ENCODE peak calls at places on chromosomes 2 and 18, in eight cellular contexts. One of them, this sample, is unnamed.

GRCh38 chr2:121273116-121273515 is 11.9 kb downstream of the TFCP2L1 start:
- DNase-seq in uterus: no peak
- DNase-seq in transverse colon: peak
- DNase-seq in cardiac muscle cell: no peak
- DNase-seq in psoas muscle: no peak
- DNase-seq in neural progenitor cell: no peak
- DNase-seq in GM12865: no peak
- DNase-seq in spleen: no peak
- DNase-seq in this sample: no peak

GRCh38 chr2:196279496-196279895 is 108.1 kb upstream of the STK17B start:
- DNase-seq in cardiac muscle cell: no peak
- DNase-seq in psoas muscle: no peak
- DNase-seq in neural progenitor cell: no peak
- DNase-seq in uterus: no peak
- DNase-seq in transverse colon: no peak
- DNase-seq in GM12865: no peak
- DNase-seq in spleen: no peak
- DNase-seq in this sample: no peak

GRCh38 chr2:73897240-73897583 is 4.4 kb downstream of the ACTG2 start:
- DNase-seq in uterus: no peak
- DNase-seq in transverse colon: no peak
- DNase-seq in neural progenitor cell: peak
- DNase-seq in spleen: no peak
- DNase-seq in psoas muscle: no peak
- DNase-seq in cardiac muscle cell: no peak
- DNase-seq in GM12865: no peak
- DNase-seq in this sample: no peak

GRCh38 chr2:199830531-199830930 is 20.5 kb downstream of the FTCDNL1 start:
- DNase-seq in uterus: no peak
- DNase-seq in neural progenitor cell: no peak
- DNase-seq in GM12865: no peak
- DNase-seq in spleen: no peak
- DNase-seq in transverse colon: no peak
- DNase-seq in psoas muscle: no peak
- DNase-seq in cardiac muscle cell: no peak
- DNase-seq in this sample: no peak

GRCh38 chr2:215611609-215612386 is 175.9 kb upstream of the FN1 start:
- DNase-seq in psoas muscle: no peak
- DNase-seq in GM12865: peak
- DNase-seq in transverse colon: no peak
- DNase-seq in uterus: no peak
- DNase-seq in spleen: no peak
- DNase-seq in cardiac muscle cell: no peak
- DNase-seq in neural progenitor cell: no peak
- DNase-seq in this sample: no peak

GRCh38 chr2:208373460-208374089 is 33.0 kb upstream of the PTH2R start:
- DNase-seq in GM12865: peak
- DNase-seq in cardiac muscle cell: peak
- DNase-seq in spleen: no peak
- DNase-seq in psoas muscle: no peak
- DNase-seq in transverse colon: no peak
- DNase-seq in uterus: peak
- DNase-seq in neural progenitor cell: peak
- DNase-seq in this sample: no peak

GRCh38 chr2:147026664-147027278 is 818.1 kb upstream of the ACVR2A start:
- DNase-seq in spleen: no peak
- DNase-seq in psoas muscle: no peak
- DNase-seq in uterus: no peak
- DNase-seq in GM12865: no peak
- DNase-seq in cardiac muscle cell: peak
- DNase-seq in neural progenitor cell: no peak
- DNase-seq in transverse colon: no peak
- DNase-seq in this sample: no peak

GRCh38 chr2:128308284-128308731 is 10.4 kb downstream of the HS6ST1 start:
- DNase-seq in GM12865: no peak
- DNase-seq in cardiac muscle cell: no peak
- DNase-seq in spleen: peak
- DNase-seq in uterus: peak
- DNase-seq in transverse colon: no peak
- DNase-seq in neural progenitor cell: no peak
- DNase-seq in psoas muscle: peak
- DNase-seq in this sample: no peak

GRCh38 chr2:185404578-185404977 is 334.0 kb upstream of the FSIP2 start:
- DNase-seq in spleen: no peak
- DNase-seq in uterus: no peak
- DNase-seq in GM12865: no peak
- DNase-seq in cardiac muscle cell: no peak
- DNase-seq in transverse colon: no peak
- DNase-seq in neural progenitor cell: no peak
- DNase-seq in psoas muscle: no peak
- DNase-seq in this sample: no peak

GRCh38 chr2:18473241-18473841 is 87.1 kb downstream of the RDH14 start:
- DNase-seq in spleen: no peak
- DNase-seq in uterus: peak
- DNase-seq in psoas muscle: peak
- DNase-seq in transverse colon: no peak
- DNase-seq in GM12865: no peak
- DNase-seq in cardiac muscle cell: peak
- DNase-seq in neural progenitor cell: no peak
- DNase-seq in this sample: no peak

GRCh38 chr2:56981554-56981953 is 797.8 kb downstream of the CCDC85A start:
- DNase-seq in spleen: no peak
- DNase-seq in neural progenitor cell: no peak
- DNase-seq in cardiac muscle cell: no peak
- DNase-seq in transverse colon: no peak
- DNase-seq in GM12865: no peak
- DNase-seq in psoas muscle: no peak
- DNase-seq in uterus: no peak
- DNase-seq in this sample: no peak

GRCh38 chr2:40274284-40274683 is 177.6 kb downstream of the SLC8A1 start:
- DNase-seq in GM12865: no peak
- DNase-seq in neural progenitor cell: no peak
- DNase-seq in cardiac muscle cell: no peak
- DNase-seq in psoas muscle: no peak
- DNase-seq in uterus: no peak
- DNase-seq in spleen: no peak
- DNase-seq in transverse colon: no peak
- DNase-seq in this sample: no peak

GRCh38 chr2:27083410-27084296 is 2.9 kb upstream of the KHK start:
- DNase-seq in cardiac muscle cell: peak
- DNase-seq in psoas muscle: no peak
- DNase-seq in spleen: peak
- DNase-seq in neural progenitor cell: no peak
- DNase-seq in transverse colon: no peak
- DNase-seq in GM12865: no peak
- DNase-seq in uterus: peak
- DNase-seq in this sample: no peak

GRCh38 chr2:227180286-227180685 is 15.9 kb downstream of the COL4A3 start:
- DNase-seq in uterus: no peak
- DNase-seq in spleen: no peak
- DNase-seq in transverse colon: no peak
- DNase-seq in cardiac muscle cell: no peak
- DNase-seq in GM12865: no peak
- DNase-seq in neural progenitor cell: no peak
- DNase-seq in psoas muscle: peak
- DNase-seq in this sample: no peak

GRCh38 chr2:231600619-231601355 is 8.1 kb downstream of the TEX44 start:
- DNase-seq in neural progenitor cell: no peak
- DNase-seq in transverse colon: no peak
- DNase-seq in psoas muscle: no peak
- DNase-seq in spleen: no peak
- DNase-seq in uterus: no peak
- DNase-seq in GM12865: no peak
- DNase-seq in cardiac muscle cell: no peak
- DNase-seq in this sample: no peak
- TF ChIP-seq CTCF in neural progenitor cell: no peak
- TF ChIP-seq CTCF in transverse colon: no peak
- TF ChIP-seq CTCF in psoas muscle: no peak
- TF ChIP-seq CTCF in spleen: no peak
- TF ChIP-seq CTCF in uterus: no peak
- TF ChIP-seq CTCF in GM12865: no peak
- TF ChIP-seq CTCF in cardiac muscle cell: no peak
- TF ChIP-seq CTCF in this sample: peak

GRCh38 chr2:163662141-163662780 is 73.5 kb downstream of the FIGN start:
- DNase-seq in GM12865: no peak
- DNase-seq in transverse colon: no peak
- DNase-seq in psoas muscle: no peak
- DNase-seq in spleen: no peak
- DNase-seq in cardiac muscle cell: peak
- DNase-seq in uterus: no peak
- DNase-seq in neural progenitor cell: no peak
- DNase-seq in this sample: no peak

GRCh38 chr2:163665051-163665450 is 70.8 kb downstream of the FIGN start:
- DNase-seq in cardiac muscle cell: no peak
- DNase-seq in GM12865: no peak
- DNase-seq in psoas muscle: no peak
- DNase-seq in uterus: no peak
- DNase-seq in spleen: no peak
- DNase-seq in neural progenitor cell: peak
- DNase-seq in transverse colon: no peak
- DNase-seq in this sample: no peak

GRCh38 chr2:163667064-163667887 is 68.5 kb downstream of the FIGN start:
- DNase-seq in spleen: no peak
- DNase-seq in GM12865: no peak
- DNase-seq in psoas muscle: no peak
- DNase-seq in neural progenitor cell: no peak
- DNase-seq in transverse colon: no peak
- DNase-seq in cardiac muscle cell: peak
- DNase-seq in uterus: no peak
- DNase-seq in this sample: no peak

GRCh38 chr2:163664610-163665009 is 71.2 kb downstream of the FIGN start:
- DNase-seq in GM12865: no peak
- DNase-seq in transverse colon: no peak
- DNase-seq in psoas muscle: no peak
- DNase-seq in uterus: no peak
- DNase-seq in cardiac muscle cell: peak
- DNase-seq in spleen: no peak
- DNase-seq in neural progenitor cell: no peak
- DNase-seq in this sample: no peak

DNA sequence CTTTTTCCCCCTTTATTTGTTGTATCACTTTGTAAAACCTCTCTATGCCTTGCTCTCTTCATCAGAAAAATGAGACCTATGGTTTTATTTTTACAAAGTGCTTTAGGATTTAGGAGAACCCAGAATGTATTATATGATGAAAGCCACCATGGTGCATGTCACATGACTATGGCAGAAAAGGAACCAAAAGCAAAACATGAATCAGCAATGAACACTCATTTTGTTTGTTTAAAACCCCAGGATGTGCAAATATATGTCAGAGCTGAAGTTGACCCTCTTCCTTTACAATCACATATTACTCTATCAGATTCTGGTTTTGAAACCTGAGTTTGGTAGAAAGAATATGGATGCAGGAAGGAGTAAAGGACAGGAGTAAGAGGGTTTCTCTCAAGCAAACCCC is 70.0 kb downstream of the FIGN start:
- DNase-seq in spleen: no peak
- DNase-seq in neural progenitor cell: no peak
- DNase-seq in GM12865: no peak
- DNase-seq in cardiac muscle cell: no peak
- DNase-seq in psoas muscle: no peak
- DNase-seq in transverse colon: no peak
- DNase-seq in uterus: no peak
- DNase-seq in this sample: no peak
- H3K4me3 ChIP-seq in spleen: no peak
- H3K4me3 ChIP-seq in neural progenitor cell: no peak
- H3K4me3 ChIP-seq in GM12865: no peak
- H3K4me3 ChIP-seq in cardiac muscle cell: no peak
- H3K4me3 ChIP-seq in psoas muscle: no peak
- H3K4me3 ChIP-seq in transverse colon: no peak
- H3K4me3 ChIP-seq in uterus: no peak
- H3K4me3 ChIP-seq in this sample: no peak

DNA sequence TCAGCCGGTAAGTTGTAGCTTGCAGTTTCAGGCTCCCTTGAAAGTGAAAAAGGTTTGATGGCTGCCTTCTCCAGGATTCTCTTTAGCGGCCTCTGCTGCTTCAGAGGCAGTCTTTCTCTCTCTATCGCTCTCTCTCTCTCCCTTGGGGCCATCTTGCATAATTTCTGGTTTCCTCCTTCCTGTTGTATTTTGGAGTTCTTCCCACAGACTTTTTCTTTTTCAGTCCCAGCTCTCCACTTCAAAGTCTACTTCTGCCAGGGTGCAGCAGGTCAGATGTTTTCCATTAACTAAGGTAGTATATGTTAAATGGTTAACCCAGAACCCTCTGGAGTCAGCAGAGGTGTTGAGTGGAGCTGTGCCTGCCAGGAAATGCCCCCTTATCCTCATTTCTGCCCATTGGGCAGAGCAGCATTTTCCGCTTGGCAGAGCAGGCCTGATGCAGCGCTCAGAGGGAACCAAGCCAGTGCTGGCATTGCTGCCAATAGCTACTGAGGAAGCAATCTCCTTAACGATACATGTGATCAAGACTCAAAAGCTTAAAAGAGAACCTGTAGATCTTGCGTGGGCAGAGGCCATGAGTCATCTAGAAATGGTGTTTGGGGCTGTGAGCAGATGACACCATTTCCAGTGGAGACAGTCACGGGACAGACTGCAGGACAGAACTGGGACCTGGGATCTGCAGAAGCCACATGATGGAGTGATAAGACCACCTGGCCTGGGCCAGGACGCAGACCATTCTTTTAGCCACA is 20.8 kb downstream of the DBI start:
- DNase-seq in GM12865: peak
- DNase-seq in neural progenitor cell: no peak
- DNase-seq in cardiac muscle cell: peak
- DNase-seq in spleen: no peak
- DNase-seq in transverse colon: peak
- DNase-seq in psoas muscle: peak
- DNase-seq in uterus: peak
- DNase-seq in this sample: no peak
- TF ChIP-seq CTCF in GM12865: peak
- TF ChIP-seq CTCF in neural progenitor cell: no peak
- TF ChIP-seq CTCF in cardiac muscle cell: peak
- TF ChIP-seq CTCF in spleen: no peak
- TF ChIP-seq CTCF in transverse colon: no peak
- TF ChIP-seq CTCF in psoas muscle: no peak
- TF ChIP-seq CTCF in uterus: no peak
- TF ChIP-seq CTCF in this sample: peak

DNA sequence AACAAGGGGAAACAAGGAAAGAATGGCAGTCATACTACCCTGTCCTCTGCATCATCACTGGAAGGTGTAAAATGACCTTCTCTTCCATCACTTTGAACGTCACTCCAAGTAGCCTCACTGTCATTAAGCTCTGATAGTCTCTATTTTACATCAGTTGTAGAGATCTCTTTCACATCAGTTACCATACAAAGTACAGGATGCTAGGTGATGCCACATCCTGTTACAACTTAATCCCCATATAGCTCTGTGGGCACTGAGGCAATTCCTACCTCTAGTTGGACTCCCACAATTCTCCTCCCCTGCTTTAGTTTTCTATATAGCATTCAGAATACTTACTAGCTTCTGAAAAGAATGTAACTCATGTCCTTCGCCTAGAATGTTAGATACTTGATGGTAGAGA is 55.1 kb upstream of the TTC27 start:
- DNase-seq in psoas muscle: no peak
- DNase-seq in GM12865: peak
- DNase-seq in spleen: no peak
- DNase-seq in transverse colon: no peak
- DNase-seq in cardiac muscle cell: no peak
- DNase-seq in uterus: no peak
- DNase-seq in neural progenitor cell: no peak
- DNase-seq in this sample: no peak
- H3K4me3 ChIP-seq in psoas muscle: no peak
- H3K4me3 ChIP-seq in GM12865: no peak
- H3K4me3 ChIP-seq in spleen: no peak
- H3K4me3 ChIP-seq in transverse colon: no peak
- H3K4me3 ChIP-seq in cardiac muscle cell: no peak
- H3K4me3 ChIP-seq in uterus: no peak
- H3K4me3 ChIP-seq in neural progenitor cell: no peak
- H3K4me3 ChIP-seq in this sample: no peak

GRCh38 chr18:67266246-67266570 is 250.3 kb downstream of the DSEL start:
- DNase-seq in cardiac muscle cell: no peak
- DNase-seq in GM12865: no peak
- DNase-seq in uterus: no peak
- DNase-seq in transverse colon: no peak
- DNase-seq in neural progenitor cell: no peak
- DNase-seq in spleen: no peak
- DNase-seq in psoas muscle: no peak
- DNase-seq in this sample: no peak
- TF ChIP-seq CTCF in cardiac muscle cell: no peak
- TF ChIP-seq CTCF in GM12865: no peak
- TF ChIP-seq CTCF in uterus: no peak
- TF ChIP-seq CTCF in transverse colon: no peak
- TF ChIP-seq CTCF in neural progenitor cell: no peak
- TF ChIP-seq CTCF in spleen: no peak
- TF ChIP-seq CTCF in psoas muscle: no peak
- TF ChIP-seq CTCF in this sample: no peak

This sample was measured in GM12864.